ENCODE peak calls at places on chromosomes 4 and X, in nine cellular contexts. N is GM23338, J is HFF-Myc, E is germinal center, U is GM13976, B is ACHN, Z is T follicular helper cell, C is stromal cell of bone marrow, G is Calu3. M is an unnamed sample.

GRCh38 chrX:12946838-12947544 is 27.9 kb upstream of the TMSB4X start:
- DNase-seq in N (peak; percentile 87), J (no peak), G (peak; percentile 86), Z (peak; percentile 70), B (peak; percentile 75), U (no peak), E (peak; percentile 60), C (peak; percentile 65), M (no peak)

GRCh38 chr4:52868138-52868537 is 6.0 kb downstream of the RASL11B start:
- DNase-seq in J (no peak), E (no peak), N (peak; percentile 62), G (no peak), B (no peak), Z (no peak), C (no peak), U (no peak), M (no peak)

GRCh38 chr4:151627491-151627890 is 133.3 kb downstream of the GATB start:
- DNase-seq in C (no peak), G (no peak), E (no peak), B (no peak), J (no peak), U (no peak), N (no peak), Z (no peak), M (no peak)

GRCh38 chr4:20652226-20652836 is 47.9 kb upstream of the PACRGL start:
- DNase-seq in N (no peak), J (no peak), C (no peak), U (no peak), E (no peak), B (no peak), G (no peak), Z (no peak), M (no peak)

GRCh38 chr4:182752158-182752910 is 164.9 kb downstream of the DCTD start:
- DNase-seq in J (peak; percentile 27), E (no peak), Z (no peak), G (no peak), U (no peak), C (peak; percentile 19), N (peak; percentile 84), B (peak; percentile 7), M (no peak)

GRCh38 chr4:185115827-185116232 is 27.2 kb upstream of the SLC25A4 start:
- DNase-seq in E (no peak), N (peak; percentile 88), B (no peak), J (peak; percentile 70), U (no peak), Z (no peak), C (no peak), G (peak; percentile 55), M (peak; percentile 40)

GRCh38 chr4:8914461-8915171 is 43.0 kb upstream of the HMX1 start:
- DNase-seq in J (no peak), G (no peak), C (no peak), Z (no peak), N (no peak), B (no peak), E (no peak), U (peak; percentile 16), M (no peak)

GRCh38 chr4:73589261-73589847 is 30.9 kb downstream of the RASSF6 start:
- DNase-seq in N (no peak), U (no peak), J (peak; percentile 37), C (peak; percentile 85), B (no peak), G (no peak), Z (no peak), E (peak; percentile 22), M (no peak)

GRCh38 chr4:95546866-95547707 is 1.7 kb downstream of the UNC5C start:
- DNase-seq in B (no peak), N (peak; percentile 53), E (no peak), Z (no peak), J (no peak), G (no peak), U (no peak), C (no peak), M (no peak)

GRCh38 chr4:168791376-168791775 is 218.7 kb downstream of the CBR4 start:
- DNase-seq in E (no peak), N (no peak), U (no peak), B (no peak), C (no peak), G (no peak), Z (no peak), J (no peak), M (no peak)

GRCh38 chr4:112855058-112855457 is 194.4 kb upstream of the ANK2 start:
- DNase-seq in E (no peak), U (no peak), B (no peak), J (no peak), G (no peak), N (no peak), Z (no peak), C (no peak), M (no peak)

GRCh38 chrX:68835468-68835867 is 6.6 kb downstream of the EFNB1 start:
- DNase-seq in B (no peak), J (no peak), C (no peak), E (no peak), Z (no peak), G (no peak), U (no peak), N (no peak), M (no peak)

GRCh38 chr4:149426461-149426860 is 389.2 kb downstream of the IQCM start:
- DNase-seq in B (no peak), N (no peak), Z (no peak), C (no peak), J (no peak), G (no peak), U (no peak), E (no peak), M (no peak)

GRCh38 chr4:176753049-176753448 is 39.7 kb downstream of the VEGFC start:
- DNase-seq in U (no peak), B (peak; percentile 53), C (peak; percentile 62), E (no peak), N (no peak), J (peak; percentile 98), G (peak; percentile 4), Z (no peak), M (peak; percentile 88)

GRCh38 chr4:169707958-169708643 is 49.6 kb downstream of the HPF1 start:
- DNase-seq in J (no peak), B (no peak), U (no peak), Z (no peak), C (peak; percentile 28), E (no peak), G (no peak), N (no peak), M (no peak)

GRCh38 chrX:113384628-113385027 is 544.0 kb upstream of the AMOT start:
- DNase-seq in C (peak; percentile 67), G (no peak), Z (no peak), N (no peak), B (peak; percentile 64), J (peak; percentile 3), U (no peak), E (no peak), M (no peak)

GRCh38 chr4:22072240-22072639 is 123.7 kb upstream of the KCNIP4 start:
- DNase-seq in B (no peak), J (no peak), C (no peak), G (no peak), N (no peak), E (no peak), U (no peak), Z (no peak), M (no peak)

GRCh38 chrX:68196939-68197791 is 236.1 kb downstream of the OPHN1 start:
- DNase-seq in Z (no peak), N (peak; percentile 72), U (peak; percentile 32), B (peak; percentile 41), E (peak; percentile 8), G (peak; percentile 56), J (no peak), C (peak; percentile 20), M (no peak)

GRCh38 chr4:140172960-140173359 is 19.0 kb upstream of the MAML3 start:
- DNase-seq in U (no peak), N (no peak), B (no peak), E (no peak), Z (no peak), J (no peak), G (no peak), C (no peak), M (no peak)

GRCh38 chr4:184362338-184362737 is 112.0 kb downstream of the IRF2 start:
- DNase-seq in U (no peak), J (no peak), E (no peak), Z (no peak), C (peak; percentile 71), B (no peak), N (no peak), G (no peak), M (peak; percentile 18)

GRCh38 chrX:41445781-41446358 is 1.3 kb upstream of the NYX start:
- DNase-seq in B (no peak), C (no peak), N (no peak), E (no peak), U (no peak), Z (no peak), J (no peak), G (no peak), M (no peak)

GRCh38 chr4:56986952-56987351 is 8.3 kb downstream of the POLR2B start:
- DNase-seq in Z (no peak), U (no peak), N (no peak), E (no peak), B (no peak), J (no peak), G (no peak), C (no peak), M (no peak)

GRCh38 chr4:114005569-114006442 is 26.4 kb upstream of the ARSJ start:
- DNase-seq in B (peak; percentile 42), N (peak; percentile 40), Z (no peak), C (peak; percentile 58), E (no peak), J (no peak), G (no peak), U (no peak), M (no peak)

GRCh38 chr4:39544580-39545315 is 17.5 kb upstream of the UGDH start:
- DNase-seq in C (no peak), G (no peak), Z (no peak), E (no peak), J (no peak), U (no peak), B (no peak), N (no peak), M (no peak)

GRCh38 chrX:151825927-151826471 is 86.7 kb upstream of the MAGEA4 start:
- DNase-seq in E (no peak), G (no peak), N (peak; percentile 0), Z (no peak), C (peak; percentile 56), J (peak; percentile 40), B (no peak), U (no peak), M (peak; percentile 41)

GRCh38 chr4:17094209-17094608 is 195.8 kb upstream of the LDB2 start:
- DNase-seq in B (no peak), N (no peak), J (no peak), E (no peak), U (no peak), Z (no peak), C (peak; percentile 25), G (no peak), M (no peak)

GRCh38 chr4:119646347-119647071 is 17.9 kb upstream of the PDE5A start:
- DNase-seq in C (no peak), E (no peak), G (no peak), Z (no peak), J (peak; percentile 89), B (no peak), U (no peak), N (no peak), M (no peak)

GRCh38 chr4:52638717-52639116 is 20.4 kb downstream of the USP46 start:
- DNase-seq in C (no peak), N (no peak), Z (no peak), U (no peak), J (no peak), E (peak; percentile 10), B (no peak), G (no peak), M (no peak)

GRCh38 chr4:125244848-125245450 is 69.8 kb upstream of the FAT4 start:
- DNase-seq in C (peak; percentile 15), J (no peak), N (peak; percentile 22), G (no peak), B (peak; percentile 39), U (no peak), E (no peak), Z (no peak), M (no peak)

GRCh38 chrX:134469481-134469880 is 9.5 kb downstream of the HPRT1 start:
- DNase-seq in Z (no peak), C (peak; percentile 23), U (no peak), J (no peak), B (peak; percentile 30), E (no peak), N (no peak), G (no peak), M (no peak)

GRCh38 chrX:153411988-153412574 is 809 bp downstream of the ZFP92 start:
- DNase-seq in G (no peak), Z (no peak), E (no peak), N (no peak), J (no peak), B (no peak), C (no peak), U (no peak), M (no peak)

M was measured in brain pericyte.